ENCODE peak calls at places on chromosome 9, in ten cellular contexts. W, K, J, T, M, E, Y, G, I and R are unnamed samples.

GRCh38 chr9:137430723-137431415 is 7.7 kb downstream of the NOXA1 start:
- DNase-seq in W (no peak), K (no peak), J (no peak), T (no peak), M (peak), E (no peak), Y (no peak), G (no peak), I (no peak), R (no peak)

GRCh38 chr9:72882117-72882775 is 70.6 kb downstream of the ALDH1A1 start:
- DNase-seq in W (peak), K (no peak), J (no peak), T (no peak), M (peak), E (no peak), Y (peak), G (no peak), I (peak), R (no peak)

GRCh38 chr9:84780385-84780784 is 110.9 kb downstream of the NTRK2 start:
- DNase-seq in W (no peak), K (no peak), J (no peak), T (no peak), M (no peak), E (no peak), Y (no peak), G (no peak), I (no peak), R (no peak)

GRCh38 chr9:97688654-97689053 is 8.5 kb downstream of the XPA start:
- DNase-seq in W (no peak), K (no peak), J (no peak), T (no peak), M (no peak), E (no peak), Y (no peak), G (no peak), I (no peak), R (no peak)

GRCh38 chr9:135887585-135888050 is 19.7 kb downstream of the CAMSAP1 start:
- DNase-seq in W (no peak), K (no peak), J (no peak), T (no peak), M (peak), E (no peak), Y (no peak), G (peak), I (no peak), R (no peak)

GRCh38 chr9:70085241-70085640 is 41.6 kb downstream of the MAMDC2 start:
- DNase-seq in W (no peak), K (no peak), J (peak), T (peak), M (no peak), E (no peak), Y (no peak), G (no peak), I (no peak), R (peak)

GRCh38 chr9:27784999-27785713 is 211.9 kb upstream of the C9orf72 start:
- DNase-seq in W (no peak), K (peak), J (no peak), T (no peak), M (no peak), E (no peak), Y (no peak), G (no peak), I (no peak), R (no peak)

GRCh38 chr9:131590907-131591844 is 45.9 kb downstream of the PRRT1B start:
- DNase-seq in W (peak), K (peak), J (peak), T (peak), M (peak), E (peak), Y (peak), G (peak), I (peak), R (peak)

GRCh38 chr9:70589571-70590263 is 175.3 kb upstream of the KLF9 start:
- DNase-seq in W (peak), K (no peak), J (peak), T (peak), M (peak), E (no peak), Y (peak), G (no peak), I (peak), R (no peak)

GRCh38 chr9:111440226-111440625 is 44.0 kb downstream of the ECPAS start:
- DNase-seq in W (no peak), K (no peak), J (no peak), T (no peak), M (no peak), E (no peak), Y (no peak), G (no peak), I (no peak), R (no peak)

GRCh38 chr9:78879324-78880100 is 582.6 kb downstream of the PSAT1 start:
- DNase-seq in W (no peak), K (no peak), J (no peak), T (peak), M (no peak), E (no peak), Y (no peak), G (no peak), I (no peak), R (peak)

GRCh38 chr9:131833906-131834305 is 94.0 kb upstream of the RAPGEF1 start:
- DNase-seq in W (no peak), K (no peak), J (peak), T (peak), M (no peak), E (no peak), Y (no peak), G (no peak), I (no peak), R (peak)

GRCh38 chr9:28158451-28158850 is 585.2 kb upstream of the C9orf72 start:
- DNase-seq in W (no peak), K (no peak), J (no peak), T (no peak), M (no peak), E (no peak), Y (no peak), G (no peak), I (no peak), R (no peak)

GRCh38 chr9:89295400-89295799 is 15.6 kb upstream of the CKS2 start:
- DNase-seq in W (no peak), K (no peak), J (no peak), T (no peak), M (no peak), E (no peak), Y (no peak), G (no peak), I (no peak), R (no peak)

GRCh38 chr9:28267351-28267750 is 694.1 kb upstream of the C9orf72 start:
- DNase-seq in W (no peak), K (no peak), J (no peak), T (no peak), M (no peak), E (no peak), Y (no peak), G (no peak), I (no peak), R (no peak)

GRCh38 chr9:73011346-73011745 is 58.5 kb upstream of the ALDH1A1 start:
- DNase-seq in W (peak), K (no peak), J (peak), T (peak), M (no peak), E (no peak), Y (no peak), G (no peak), I (peak), R (no peak)

GRCh38 chr9:113464286-113464660 is 746 bp downstream of the RGS3 start:
- DNase-seq in W (no peak), K (no peak), J (no peak), T (no peak), M (no peak), E (peak), Y (no peak), G (no peak), I (no peak), R (no peak)

GRCh38 chr9:107488400-107489143 is 997 bp downstream of the KLF4 start:
- DNase-seq in W (peak), K (no peak), J (no peak), T (peak), M (peak), E (peak), Y (peak), G (peak), I (peak), R (peak)

GRCh38 chr9:79254900-79255651 is 316.7 kb upstream of the TLE4 start:
- DNase-seq in W (no peak), K (no peak), J (peak), T (peak), M (no peak), E (peak), Y (no peak), G (no peak), I (no peak), R (peak)

GRCh38 chr9:34085581-34086500 is 37.2 kb upstream of the UBAP2 start:
- DNase-seq in W (no peak), K (no peak), J (no peak), T (no peak), M (no peak), E (no peak), Y (no peak), G (no peak), I (no peak), R (no peak)

GRCh38 chr9:98365227-98365669 is 109.8 kb upstream of the TBC1D2 start:
- DNase-seq in W (no peak), K (peak), J (peak), T (peak), M (no peak), E (peak), Y (no peak), G (no peak), I (no peak), R (peak)

GRCh38 chr9:134322781-134323241 is 3.4 kb upstream of the RXRA start:
- DNase-seq in W (no peak), K (no peak), J (no peak), T (no peak), M (peak), E (no peak), Y (peak), G (no peak), I (no peak), R (no peak)

GRCh38 chr9:10704720-10705119 is 91.9 kb upstream of the PTPRD start:
- DNase-seq in W (no peak), K (no peak), J (peak), T (no peak), M (no peak), E (no peak), Y (no peak), G (no peak), I (no peak), R (peak)

GRCh38 chr9:92481029-92481633 is 1.2 kb downstream of the ASPN start:
- DNase-seq in W (no peak), K (no peak), J (no peak), T (peak), M (no peak), E (no peak), Y (no peak), G (no peak), I (no peak), R (peak)

GRCh38 chr9:110738982-110739381 is 70.4 kb downstream of the MUSK start:
- DNase-seq in W (no peak), K (no peak), J (no peak), T (peak), M (no peak), E (no peak), Y (no peak), G (no peak), I (no peak), R (peak)

GRCh38 chr9:88749420-88749819 is 214.4 kb downstream of the NXNL2 start:
- DNase-seq in W (peak), K (no peak), J (peak), T (peak), M (no peak), E (no peak), Y (no peak), G (no peak), I (no peak), R (peak)

GRCh38 chr9:19533373-19533772 is 124.6 kb downstream of the ACER2 start:
- DNase-seq in W (peak), K (no peak), J (peak), T (peak), M (no peak), E (no peak), Y (no peak), G (no peak), I (no peak), R (no peak)

GRCh38 chr9:134089972-134090371 is 22.1 kb upstream of the BRD3 start:
- DNase-seq in W (no peak), K (no peak), J (no peak), T (no peak), M (no peak), E (no peak), Y (no peak), G (no peak), I (no peak), R (no peak)

GRCh38 chr9:120917285-120917684 is 9.3 kb downstream of the TRAF1 start:
- DNase-seq in W (no peak), K (no peak), J (no peak), T (no peak), M (no peak), E (no peak), Y (no peak), G (no peak), I (no peak), R (no peak)